ENCODE peak calls at places on chromosome 18, in five cellular contexts. T, U, D, G and M are unnamed samples.
A peak's percentile ranks its signal among the peaks of the same experiment; 100 is the strongest.

GRCh38 chr18:8895987-8896619 is 190.7 kb downstream of the MTCL1 start:
- DNase-seq in T (no peak), D (no peak), G (peak; percentile 88), U (no peak), M (no peak)

GRCh38 chr18:63878982-63879381 is 8.5 kb upstream of the SERPINB2 start:
- DNase-seq in D (no peak), T (no peak), G (no peak), U (no peak), M (no peak)

GRCh38 chr18:57122906-57123510 is 23.9 kb upstream of the BOD1L2 start:
- DNase-seq in G (no peak), U (no peak), D (no peak), T (no peak), M (no peak)

GRCh38 chr18:63159590-63159989 is 160.0 kb downstream of the BCL2 start:
- DNase-seq in T (no peak), D (no peak), G (no peak), U (no peak), M (no peak)

GRCh38 chr18:44895176-44895798 is 214.6 kb downstream of the SETBP1 start:
- DNase-seq in G (peak; percentile 45), D (peak; percentile 57), T (no peak), U (no peak), M (peak; percentile 37)

GRCh38 chr18:23391156-23391555 is 61.9 kb upstream of the RIOK3 start:
- DNase-seq in T (no peak), U (no peak), D (no peak), G (no peak), M (no peak)

GRCh38 chr18:36372902-36373301 is 75.4 kb downstream of the FHOD3 start:
- DNase-seq in D (no peak), G (peak; percentile 85), U (no peak), T (no peak), M (no peak)

GRCh38 chr18:24262097-24262496 is 123.2 kb downstream of the CABYR start:
- DNase-seq in T (no peak), U (no peak), G (peak; percentile 73), D (no peak), M (no peak)

GRCh38 chr18:51236225-51236624 is 38.7 kb upstream of the MEX3C start:
- DNase-seq in T (no peak), U (peak; percentile 32), D (no peak), G (peak; percentile 13), M (no peak)

GRCh38 chr18:51135361-51135760 is 62.1 kb downstream of the MEX3C start:
- DNase-seq in G (peak; percentile 35), U (peak; percentile 29), D (no peak), T (no peak), M (no peak)

GRCh38 chr18:2536493-2536892 is 34.8 kb downstream of the METTL4 start:
- DNase-seq in T (no peak), D (no peak), G (peak; percentile 72), U (no peak), M (no peak)

GRCh38 chr18:10751711-10752110 is 225.9 kb downstream of the NAPG start:
- DNase-seq in U (no peak), T (no peak), D (no peak), G (no peak), M (no peak)

GRCh38 chr18:7946724-7947377 is 379.7 kb downstream of the PTPRM start:
- DNase-seq in U (peak; percentile 64), G (peak; percentile 89), D (peak; percentile 42), T (no peak), M (no peak)

GRCh38 chr18:23225518-23225917 is 90.2 kb downstream of the CABLES1 start:
- DNase-seq in D (no peak), T (peak; percentile 43), U (peak; percentile 52), G (peak; percentile 97), M (peak; percentile 59)

GRCh38 chr18:50602466-50602865 is 42.6 kb downstream of the MAPK4 start:
- DNase-seq in T (no peak), U (no peak), D (no peak), G (no peak), M (no peak)

GRCh38 chr18:1078301-1078700 is 173.6 kb downstream of the ADCYAP1 start:
- DNase-seq in T (no peak), D (no peak), U (no peak), G (no peak), M (no peak)

GRCh38 chr18:2898131-2898640 is 51.4 kb downstream of the EMILIN2 start:
- DNase-seq in U (no peak), G (peak; percentile 43), D (no peak), T (no peak), M (peak; percentile 78)

GRCh38 chr18:2970762-2971659 is 41.9 kb downstream of the LPIN2 start:
- DNase-seq in D (no peak), G (peak; percentile 25), T (no peak), U (no peak), M (no peak)

GRCh38 chr18:36899289-36899688 is 70.4 kb downstream of the KIAA1328 start:
- DNase-seq in T (no peak), U (no peak), G (peak; percentile 27), D (no peak), M (no peak)

GRCh38 chr18:52395146-52395852 is 55.3 kb downstream of the DCC start:
- DNase-seq in G (no peak), U (no peak), T (no peak), D (no peak), M (no peak)

GRCh38 chr18:58668897-58669296 is 2.4 kb upstream of the MALT1 start:
- DNase-seq in T (no peak), U (no peak), D (no peak), G (peak; percentile 80), M (no peak)

GRCh38 chr18:14104906-14105748 is 27.1 kb downstream of the ZNF519 start:
- DNase-seq in D (no peak), G (no peak), T (no peak), U (no peak), M (no peak)

GRCh38 chr18:41763361-41763760 is 191.7 kb upstream of the PIK3C3 start:
- DNase-seq in G (no peak), U (no peak), T (no peak), D (no peak), M (no peak)

GRCh38 chr18:26757263-26758019 is 108.1 kb downstream of the AQP4 start:
- DNase-seq in U (no peak), D (peak; percentile 60), G (no peak), T (no peak), M (no peak)

GRCh38 chr18:73060666-73061270 is 193.0 kb upstream of the NETO1 start:
- DNase-seq in T (no peak), U (no peak), D (no peak), G (no peak), M (no peak)

GRCh38 chr18:6724331-6724730 is 5.2 kb upstream of the ARHGAP28 start:
- DNase-seq in G (no peak), T (no peak), U (no peak), D (no peak), M (no peak)

GRCh38 chr18:58526425-58527115 is 102.3 kb downstream of the ALPK2 start:
- DNase-seq in D (no peak), U (no peak), G (no peak), T (no peak), M (no peak)

GRCh38 chr18:21853020-21853419 is 112.4 kb downstream of the MIB1 start:
- DNase-seq in D (no peak), U (no peak), G (peak; percentile 63), T (no peak), M (no peak)

GRCh38 chr18:37452697-37453385 is 112.8 kb downstream of the CELF4 start:
- DNase-seq in T (peak; percentile 20), U (no peak), D (no peak), G (no peak), M (no peak)

GRCh38 chr18:63098014-63098981 is 221.3 kb downstream of the BCL2 start:
- DNase-seq in T (no peak), G (no peak), U (no peak), D (no peak), M (no peak)

GRCh38 chr18:35267809-35268208 is 22.2 kb downstream of the ZSCAN30 start:
- DNase-seq in D (no peak), T (peak; percentile 26), U (no peak), G (no peak), M (no peak)

GRCh38 chr18:35268811-35269210 is 21.2 kb downstream of the ZSCAN30 start:
- DNase-seq in D (no peak), U (no peak), G (no peak), T (no peak), M (no peak)

GRCh38 chr18:35271656-35272055 is 18.4 kb downstream of the ZSCAN30 start:
- DNase-seq in U (no peak), G (no peak), T (no peak), D (no peak), M (no peak)

GRCh38 chr18:35264409-35264808 is 23.6 kb downstream of the ZNF397 start:
- DNase-seq in T (no peak), D (no peak), G (no peak), U (no peak), M (no peak)

DNA sequence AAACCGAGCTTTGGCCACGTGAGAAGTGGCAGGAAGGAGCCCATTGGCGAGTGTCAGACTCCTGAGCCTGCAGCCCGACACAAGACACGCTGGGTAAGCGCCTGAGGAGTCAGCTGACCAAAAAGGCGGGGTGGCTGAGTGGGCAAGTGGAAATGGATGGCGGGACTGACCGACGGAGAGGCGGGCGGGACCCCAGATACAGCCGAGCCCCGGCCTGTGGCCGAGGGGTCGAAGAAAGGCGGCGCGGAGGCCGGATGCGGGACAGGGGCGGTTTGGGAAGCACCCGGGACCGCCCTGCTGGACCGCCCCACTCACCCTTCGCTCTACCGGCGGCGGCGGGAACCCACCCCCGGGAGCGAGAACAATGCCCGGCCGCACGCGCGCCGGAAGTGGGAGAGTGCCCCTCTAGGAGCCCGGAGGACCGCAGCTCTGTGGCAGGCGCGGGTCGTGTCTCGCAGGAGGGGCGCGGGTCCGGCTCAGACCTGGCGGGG is 22.8 kb downstream of the ZSCAN30 start:
- DNase-seq in G (no peak), T (peak; percentile 85), U (peak; percentile 71), D (peak; percentile 80), M (peak; percentile 95)
- H3K4me3 ChIP-seq in G (no peak overlapping the region), T (peak overlapping the region; percentile 80), U (no peak overlapping the region), D (peak overlapping the region; percentile 71), M (peak overlapping the region; percentile 34)

GRCh38 chr18:46917808-46918600 is 602 bp downstream of the KATNAL2 start:
- DNase-seq in U (peak; percentile 38), D (no peak), T (peak; percentile 29), G (peak; percentile 37), M (no peak)
- TF ChIP-seq POLR2A in U (no peak), D (no peak), T (no peak), G (no peak), M (no peak)

DNA sequence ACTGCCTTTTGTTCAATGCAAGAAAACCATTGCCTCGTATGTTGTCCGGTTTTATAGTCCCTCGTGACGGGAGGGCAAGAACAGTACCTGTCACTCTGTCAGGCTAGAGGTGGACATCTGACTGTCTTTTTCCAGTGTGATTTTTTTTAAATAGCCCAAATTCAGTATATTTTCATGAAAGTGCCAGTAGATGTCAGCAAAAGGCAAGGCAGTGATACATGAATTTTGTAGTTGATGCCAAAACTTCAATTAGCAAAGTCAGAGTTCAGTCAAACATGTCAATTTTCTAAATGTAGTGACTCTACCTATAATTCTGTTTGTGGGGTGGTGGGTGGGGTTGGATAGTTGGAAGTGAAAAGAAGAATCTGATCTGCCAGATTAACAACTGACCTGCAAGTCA is 296.0 kb upstream of the MC4R start:
- DNase-seq in T (no peak), D (no peak), G (no peak), U (no peak), M (no peak)
- TF ChIP-seq CTCF in T (no peak), D (no peak), G (no peak), U (no peak), M (no peak)

DNA sequence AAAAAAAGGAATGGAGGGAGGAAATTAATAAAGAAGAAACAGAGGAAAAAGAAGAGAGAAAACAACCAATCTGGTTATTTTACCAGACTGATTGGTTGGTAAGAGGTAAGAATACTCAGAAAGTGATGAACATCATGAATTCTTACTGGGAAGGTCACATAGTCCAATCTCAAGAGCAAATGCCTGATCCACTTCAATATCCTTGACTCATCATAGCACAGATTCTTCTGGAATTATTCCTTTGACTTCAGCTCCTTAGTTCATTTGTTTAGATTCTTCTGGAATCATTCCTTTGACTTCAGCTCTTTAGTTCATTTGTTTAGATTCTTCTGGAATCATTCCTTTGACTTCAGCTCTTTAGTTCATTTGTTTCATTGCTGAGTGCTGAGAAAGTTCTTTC is 2030.6 kb upstream of the CELF4 start:
- DNase-seq in D (no peak), U (no peak), G (peak; percentile 73), T (no peak), M (no peak)
- H3K4me3 ChIP-seq in D (no peak overlapping the region), U (no peak overlapping the region), G (no peak overlapping the region), T (no peak overlapping the region), M (no peak overlapping the region)